ENCODE peak calls at places on chromosomes 4 and X, in nine cellular contexts. One of them, this sample, is unnamed. For H3K9me3, the result is how much of the 10 kb centered on the place peaks cover.

GRCh38 chr4:92234393-92235176 is 69.2 kb upstream of the GRID2 start:
- DNase-seq in left ventricle myocardium inferior: no peak
- DNase-seq in adrenal gland: no peak
- DNase-seq in naive thymus-derived CD4-positive, alpha-beta T cell: no peak
- DNase-seq in IMR-90: peak
- DNase-seq in breast epithelium: no peak
- DNase-seq in endothelial cell of umbilical vein: peak
- DNase-seq in mammary epithelial cell: peak
- DNase-seq in lower lobe of right lung: no peak
- DNase-seq in this sample: peak

GRCh38 chrX:10524578-10524977 is 95.8 kb downstream of the MID1 start:
- DNase-seq in naive thymus-derived CD4-positive, alpha-beta T cell: no peak
- DNase-seq in left ventricle myocardium inferior: no peak
- DNase-seq in IMR-90: no peak
- DNase-seq in mammary epithelial cell: no peak
- DNase-seq in breast epithelium: no peak
- DNase-seq in lower lobe of right lung: no peak
- DNase-seq in adrenal gland: no peak
- DNase-seq in endothelial cell of umbilical vein: no peak
- DNase-seq in this sample: peak

GRCh38 chr4:114312349-114312748 is 286.3 kb upstream of the UGT8 start:
- DNase-seq in endothelial cell of umbilical vein: no peak
- DNase-seq in adrenal gland: no peak
- DNase-seq in naive thymus-derived CD4-positive, alpha-beta T cell: no peak
- DNase-seq in left ventricle myocardium inferior: no peak
- DNase-seq in IMR-90: no peak
- DNase-seq in breast epithelium: no peak
- DNase-seq in lower lobe of right lung: no peak
- DNase-seq in mammary epithelial cell: no peak
- DNase-seq in this sample: no peak

GRCh38 chr4:27016551-27016950 is 155.9 kb downstream of the STIM2 start:
- DNase-seq in adrenal gland: no peak
- DNase-seq in endothelial cell of umbilical vein: no peak
- DNase-seq in mammary epithelial cell: no peak
- DNase-seq in IMR-90: peak
- DNase-seq in naive thymus-derived CD4-positive, alpha-beta T cell: no peak
- DNase-seq in left ventricle myocardium inferior: no peak
- DNase-seq in lower lobe of right lung: no peak
- DNase-seq in breast epithelium: no peak
- DNase-seq in this sample: no peak

GRCh38 chr4:111943796-111944203 is 201.5 kb upstream of the FAM241A start:
- DNase-seq in IMR-90: no peak
- DNase-seq in left ventricle myocardium inferior: no peak
- DNase-seq in endothelial cell of umbilical vein: peak
- DNase-seq in lower lobe of right lung: peak
- DNase-seq in naive thymus-derived CD4-positive, alpha-beta T cell: no peak
- DNase-seq in breast epithelium: no peak
- DNase-seq in mammary epithelial cell: peak
- DNase-seq in adrenal gland: peak
- DNase-seq in this sample: no peak

GRCh38 chr4:67288964-67289363 is 256.3 kb downstream of the CENPC start:
- DNase-seq in naive thymus-derived CD4-positive, alpha-beta T cell: no peak
- DNase-seq in endothelial cell of umbilical vein: no peak
- DNase-seq in IMR-90: no peak
- DNase-seq in lower lobe of right lung: no peak
- DNase-seq in left ventricle myocardium inferior: no peak
- DNase-seq in mammary epithelial cell: no peak
- DNase-seq in breast epithelium: no peak
- DNase-seq in adrenal gland: no peak
- DNase-seq in this sample: no peak

GRCh38 chr4:124177647-124178425 is 534.7 kb downstream of the ANKRD50 start:
- DNase-seq in left ventricle myocardium inferior: no peak
- DNase-seq in IMR-90: peak
- DNase-seq in mammary epithelial cell: peak
- DNase-seq in endothelial cell of umbilical vein: peak
- DNase-seq in lower lobe of right lung: no peak
- DNase-seq in naive thymus-derived CD4-positive, alpha-beta T cell: no peak
- DNase-seq in adrenal gland: no peak
- DNase-seq in breast epithelium: no peak
- DNase-seq in this sample: no peak

GRCh38 chrX:74419861-74420193 is 1.5 kb upstream of the SLC16A2 start:
- DNase-seq in breast epithelium: no peak
- DNase-seq in IMR-90: no peak
- DNase-seq in lower lobe of right lung: no peak
- DNase-seq in mammary epithelial cell: peak
- DNase-seq in naive thymus-derived CD4-positive, alpha-beta T cell: no peak
- DNase-seq in endothelial cell of umbilical vein: no peak
- DNase-seq in left ventricle myocardium inferior: no peak
- DNase-seq in adrenal gland: peak
- DNase-seq in this sample: no peak

GRCh38 chr4:69689530-69690111 is 36.6 kb upstream of the UGT2A1 start:
- DNase-seq in adrenal gland: no peak
- DNase-seq in endothelial cell of umbilical vein: peak
- DNase-seq in IMR-90: peak
- DNase-seq in left ventricle myocardium inferior: no peak
- DNase-seq in naive thymus-derived CD4-positive, alpha-beta T cell: no peak
- DNase-seq in lower lobe of right lung: no peak
- DNase-seq in breast epithelium: no peak
- DNase-seq in mammary epithelial cell: peak
- DNase-seq in this sample: no peak

GRCh38 chr4:118352843-118353373 is at the start of gene PRSS12:
- DNase-seq in naive thymus-derived CD4-positive, alpha-beta T cell: peak
- DNase-seq in endothelial cell of umbilical vein: peak
- DNase-seq in IMR-90: peak
- DNase-seq in adrenal gland: peak
- DNase-seq in mammary epithelial cell: peak
- DNase-seq in breast epithelium: no peak
- DNase-seq in lower lobe of right lung: peak
- DNase-seq in left ventricle myocardium inferior: peak
- DNase-seq in this sample: peak

GRCh38 chrX:39248330-39248729 is 447.1 kb downstream of the MID1IP1 start:
- DNase-seq in mammary epithelial cell: no peak
- DNase-seq in adrenal gland: no peak
- DNase-seq in breast epithelium: no peak
- DNase-seq in IMR-90: no peak
- DNase-seq in lower lobe of right lung: no peak
- DNase-seq in endothelial cell of umbilical vein: no peak
- DNase-seq in left ventricle myocardium inferior: no peak
- DNase-seq in naive thymus-derived CD4-positive, alpha-beta T cell: no peak
- DNase-seq in this sample: no peak

GRCh38 chr4:37682701-37683401 is 3.3 kb downstream of the RELL1 start:
- DNase-seq in lower lobe of right lung: no peak
- DNase-seq in naive thymus-derived CD4-positive, alpha-beta T cell: no peak
- DNase-seq in endothelial cell of umbilical vein: peak
- DNase-seq in mammary epithelial cell: peak
- DNase-seq in left ventricle myocardium inferior: no peak
- DNase-seq in IMR-90: no peak
- DNase-seq in breast epithelium: no peak
- DNase-seq in adrenal gland: no peak
- DNase-seq in this sample: no peak

GRCh38 chrX:71170660-71171059 is 26.0 kb downstream of the NLGN3 start:
- DNase-seq in adrenal gland: no peak
- DNase-seq in mammary epithelial cell: no peak
- DNase-seq in naive thymus-derived CD4-positive, alpha-beta T cell: no peak
- DNase-seq in lower lobe of right lung: no peak
- DNase-seq in breast epithelium: no peak
- DNase-seq in left ventricle myocardium inferior: no peak
- DNase-seq in endothelial cell of umbilical vein: no peak
- DNase-seq in IMR-90: no peak
- DNase-seq in this sample: no peak

GRCh38 chrX:75746891-75747639 is 38.0 kb downstream of the MAGEE2 start:
- DNase-seq in endothelial cell of umbilical vein: no peak
- DNase-seq in adrenal gland: peak
- DNase-seq in mammary epithelial cell: no peak
- DNase-seq in breast epithelium: no peak
- DNase-seq in naive thymus-derived CD4-positive, alpha-beta T cell: peak
- DNase-seq in IMR-90: no peak
- DNase-seq in left ventricle myocardium inferior: peak
- DNase-seq in lower lobe of right lung: peak
- DNase-seq in this sample: peak

GRCh38 chr4:156999175-156999517 is 27.5 kb upstream of the PDGFC start:
- DNase-seq in lower lobe of right lung: no peak
- DNase-seq in naive thymus-derived CD4-positive, alpha-beta T cell: no peak
- DNase-seq in breast epithelium: peak
- DNase-seq in endothelial cell of umbilical vein: peak
- DNase-seq in mammary epithelial cell: peak
- DNase-seq in adrenal gland: peak
- DNase-seq in IMR-90: peak
- DNase-seq in left ventricle myocardium inferior: no peak
- DNase-seq in this sample: peak

GRCh38 chr4:6873291-6873690 is 36.3 kb upstream of the TBC1D14 start:
- DNase-seq in naive thymus-derived CD4-positive, alpha-beta T cell: no peak
- DNase-seq in lower lobe of right lung: no peak
- DNase-seq in left ventricle myocardium inferior: no peak
- DNase-seq in breast epithelium: no peak
- DNase-seq in endothelial cell of umbilical vein: peak
- DNase-seq in mammary epithelial cell: no peak
- DNase-seq in IMR-90: no peak
- DNase-seq in adrenal gland: no peak
- DNase-seq in this sample: no peak

GRCh38 chrX:134548257-134548732 is 88.3 kb downstream of the HPRT1 start:
- DNase-seq in adrenal gland: no peak
- DNase-seq in IMR-90: no peak
- DNase-seq in endothelial cell of umbilical vein: peak
- DNase-seq in naive thymus-derived CD4-positive, alpha-beta T cell: no peak
- DNase-seq in breast epithelium: no peak
- DNase-seq in lower lobe of right lung: no peak
- DNase-seq in left ventricle myocardium inferior: no peak
- DNase-seq in mammary epithelial cell: no peak
- DNase-seq in this sample: no peak

GRCh38 chr4:153154010-153154975 is 50.0 kb upstream of the TRIM2 start:
- DNase-seq in adrenal gland: no peak
- DNase-seq in mammary epithelial cell: peak
- DNase-seq in IMR-90: peak
- DNase-seq in breast epithelium: no peak
- DNase-seq in endothelial cell of umbilical vein: peak
- DNase-seq in lower lobe of right lung: no peak
- DNase-seq in naive thymus-derived CD4-positive, alpha-beta T cell: peak
- DNase-seq in left ventricle myocardium inferior: no peak
- DNase-seq in this sample: no peak

GRCh38 chr4:125719987-125720386 is 405.2 kb downstream of the FAT4 start:
- DNase-seq in endothelial cell of umbilical vein: peak
- DNase-seq in IMR-90: peak
- DNase-seq in lower lobe of right lung: no peak
- DNase-seq in adrenal gland: no peak
- DNase-seq in naive thymus-derived CD4-positive, alpha-beta T cell: no peak
- DNase-seq in breast epithelium: no peak
- DNase-seq in left ventricle myocardium inferior: no peak
- DNase-seq in mammary epithelial cell: no peak
- DNase-seq in this sample: peak

GRCh38 chr4:183825346-183825745 is 79.8 kb upstream of the STOX2 start:
- DNase-seq in adrenal gland: no peak
- DNase-seq in naive thymus-derived CD4-positive, alpha-beta T cell: no peak
- DNase-seq in breast epithelium: no peak
- DNase-seq in endothelial cell of umbilical vein: no peak
- DNase-seq in lower lobe of right lung: no peak
- DNase-seq in mammary epithelial cell: no peak
- DNase-seq in IMR-90: no peak
- DNase-seq in left ventricle myocardium inferior: no peak
- DNase-seq in this sample: no peak

GRCh38 chr4:108544504-108544903 is 75.9 kb upstream of the RPL34 start:
- DNase-seq in mammary epithelial cell: peak
- DNase-seq in adrenal gland: no peak
- DNase-seq in endothelial cell of umbilical vein: no peak
- DNase-seq in breast epithelium: no peak
- DNase-seq in IMR-90: peak
- DNase-seq in naive thymus-derived CD4-positive, alpha-beta T cell: no peak
- DNase-seq in left ventricle myocardium inferior: no peak
- DNase-seq in lower lobe of right lung: no peak
- DNase-seq in this sample: no peak
- H3K9me3 ChIP-seq in mammary epithelial cell: under half
- H3K9me3 ChIP-seq in adrenal gland: under half
- H3K9me3 ChIP-seq in endothelial cell of umbilical vein: under half
- H3K9me3 ChIP-seq in breast epithelium: under half
- H3K9me3 ChIP-seq in IMR-90: under half
- H3K9me3 ChIP-seq in naive thymus-derived CD4-positive, alpha-beta T cell: under half
- H3K9me3 ChIP-seq in left ventricle myocardium inferior: under half
- H3K9me3 ChIP-seq in lower lobe of right lung: under half
- H3K9me3 ChIP-seq in this sample: under half

GRCh38 chr4:140012688-140013087 is 141.3 kb downstream of the MAML3 start:
- DNase-seq in IMR-90: peak
- DNase-seq in adrenal gland: peak
- DNase-seq in mammary epithelial cell: peak
- DNase-seq in left ventricle myocardium inferior: peak
- DNase-seq in breast epithelium: no peak
- DNase-seq in endothelial cell of umbilical vein: peak
- DNase-seq in naive thymus-derived CD4-positive, alpha-beta T cell: peak
- DNase-seq in lower lobe of right lung: peak
- DNase-seq in this sample: peak
- H3K4me3 ChIP-seq in IMR-90: no peak
- H3K4me3 ChIP-seq in adrenal gland: no peak
- H3K4me3 ChIP-seq in mammary epithelial cell: no peak
- H3K4me3 ChIP-seq in left ventricle myocardium inferior: no peak
- H3K4me3 ChIP-seq in breast epithelium: no peak
- H3K4me3 ChIP-seq in endothelial cell of umbilical vein: no peak
- H3K4me3 ChIP-seq in naive thymus-derived CD4-positive, alpha-beta T cell: no peak
- H3K4me3 ChIP-seq in lower lobe of right lung: no peak
- H3K4me3 ChIP-seq in this sample: no peak

GRCh38 chrX:20019672-20020365 is 29.0 kb upstream of the BCLAF3 start:
- DNase-seq in endothelial cell of umbilical vein: no peak
- DNase-seq in naive thymus-derived CD4-positive, alpha-beta T cell: no peak
- DNase-seq in IMR-90: no peak
- DNase-seq in breast epithelium: no peak
- DNase-seq in left ventricle myocardium inferior: peak
- DNase-seq in lower lobe of right lung: no peak
- DNase-seq in adrenal gland: no peak
- DNase-seq in mammary epithelial cell: no peak
- DNase-seq in this sample: no peak
- H3K9me3 ChIP-seq in endothelial cell of umbilical vein: under half
- H3K9me3 ChIP-seq in naive thymus-derived CD4-positive, alpha-beta T cell: under half
- H3K9me3 ChIP-seq in IMR-90: under half
- H3K9me3 ChIP-seq in breast epithelium: under half
- H3K9me3 ChIP-seq in left ventricle myocardium inferior: under half
- H3K9me3 ChIP-seq in lower lobe of right lung: under half
- H3K9me3 ChIP-seq in adrenal gland: under half
- H3K9me3 ChIP-seq in mammary epithelial cell: under half
- H3K9me3 ChIP-seq in this sample: under half

GRCh38 chrX:115966920-115967319 is 203.6 kb upstream of the AGTR2 start:
- DNase-seq in IMR-90: no peak
- DNase-seq in lower lobe of right lung: no peak
- DNase-seq in endothelial cell of umbilical vein: no peak
- DNase-seq in adrenal gland: no peak
- DNase-seq in mammary epithelial cell: no peak
- DNase-seq in left ventricle myocardium inferior: no peak
- DNase-seq in breast epithelium: no peak
- DNase-seq in naive thymus-derived CD4-positive, alpha-beta T cell: no peak
- DNase-seq in this sample: no peak

GRCh38 chrX:115970718-115971117 is 199.8 kb upstream of the AGTR2 start:
- DNase-seq in lower lobe of right lung: no peak
- DNase-seq in endothelial cell of umbilical vein: no peak
- DNase-seq in mammary epithelial cell: no peak
- DNase-seq in left ventricle myocardium inferior: no peak
- DNase-seq in naive thymus-derived CD4-positive, alpha-beta T cell: no peak
- DNase-seq in IMR-90: no peak
- DNase-seq in breast epithelium: no peak
- DNase-seq in adrenal gland: no peak
- DNase-seq in this sample: no peak

GRCh38 chrX:115972717-115973116 is 197.8 kb upstream of the AGTR2 start:
- DNase-seq in lower lobe of right lung: no peak
- DNase-seq in IMR-90: no peak
- DNase-seq in left ventricle myocardium inferior: no peak
- DNase-seq in adrenal gland: no peak
- DNase-seq in endothelial cell of umbilical vein: no peak
- DNase-seq in breast epithelium: no peak
- DNase-seq in naive thymus-derived CD4-positive, alpha-beta T cell: no peak
- DNase-seq in mammary epithelial cell: no peak
- DNase-seq in this sample: no peak

GRCh38 chrX:115968436-115969252 is 201.9 kb upstream of the AGTR2 start:
- DNase-seq in endothelial cell of umbilical vein: peak
- DNase-seq in breast epithelium: peak
- DNase-seq in IMR-90: no peak
- DNase-seq in mammary epithelial cell: peak
- DNase-seq in lower lobe of right lung: peak
- DNase-seq in adrenal gland: no peak
- DNase-seq in left ventricle myocardium inferior: peak
- DNase-seq in naive thymus-derived CD4-positive, alpha-beta T cell: no peak
- DNase-seq in this sample: peak
- H3K4me3 ChIP-seq in endothelial cell of umbilical vein: no peak
- H3K4me3 ChIP-seq in breast epithelium: peak
- H3K4me3 ChIP-seq in IMR-90: no peak
- H3K4me3 ChIP-seq in mammary epithelial cell: peak
- H3K4me3 ChIP-seq in lower lobe of right lung: peak
- H3K4me3 ChIP-seq in adrenal gland: no peak
- H3K4me3 ChIP-seq in left ventricle myocardium inferior: peak
- H3K4me3 ChIP-seq in naive thymus-derived CD4-positive, alpha-beta T cell: no peak
- H3K4me3 ChIP-seq in this sample: peak

This sample was measured in MG63.